ENCODE peak calls at places on chromosomes 2 and 18, in six cellular contexts. One of them, this sample, is unnamed.

GRCh38 chr2:40797115-40797514 is 345.2 kb upstream of the SLC8A1 start:
- DNase-seq in stimulated activated CD8-positive, alpha-beta memory T cell treated with anti-CD3 and anti-CD28 coated beads, Interleukin-15, amount 100 ng/mL, for 24 hours: no peak
- DNase-seq in immature natural killer cell: no peak
- DNase-seq in A172: peak
- DNase-seq in islet precursor cell: no peak
- DNase-seq in NCI-H1417: no peak
- DNase-seq in this sample: no peak

GRCh38 chr2:236026839-236027238 is 141.3 kb downstream of the GBX2 start:
- DNase-seq in stimulated activated CD8-positive, alpha-beta memory T cell treated with anti-CD3 and anti-CD28 coated beads, Interleukin-15, amount 100 ng/mL, for 24 hours: no peak
- DNase-seq in immature natural killer cell: no peak
- DNase-seq in A172: no peak
- DNase-seq in islet precursor cell: no peak
- DNase-seq in NCI-H1417: no peak
- DNase-seq in this sample: no peak

GRCh38 chr2:188324067-188324466 is 32.4 kb downstream of the GULP1 start:
- DNase-seq in stimulated activated CD8-positive, alpha-beta memory T cell treated with anti-CD3 and anti-CD28 coated beads, Interleukin-15, amount 100 ng/mL, for 24 hours: no peak
- DNase-seq in immature natural killer cell: no peak
- DNase-seq in A172: no peak
- DNase-seq in islet precursor cell: no peak
- DNase-seq in NCI-H1417: peak
- DNase-seq in this sample: no peak

GRCh38 chr2:71004356-71004755 is 9.7 kb upstream of the TEX261 start:
- DNase-seq in stimulated activated CD8-positive, alpha-beta memory T cell treated with anti-CD3 and anti-CD28 coated beads, Interleukin-15, amount 100 ng/mL, for 24 hours: no peak
- DNase-seq in immature natural killer cell: no peak
- DNase-seq in A172: no peak
- DNase-seq in islet precursor cell: no peak
- DNase-seq in NCI-H1417: no peak
- DNase-seq in this sample: no peak

GRCh38 chr2:130336877-130337734 is 5.6 kb upstream of the IMP4 start:
- DNase-seq in stimulated activated CD8-positive, alpha-beta memory T cell treated with anti-CD3 and anti-CD28 coated beads, Interleukin-15, amount 100 ng/mL, for 24 hours: peak
- DNase-seq in immature natural killer cell: no peak
- DNase-seq in A172: peak
- DNase-seq in islet precursor cell: peak
- DNase-seq in NCI-H1417: peak
- DNase-seq in this sample: peak

GRCh38 chr2:182360012-182360662 is 66.7 kb downstream of the PDE1A start:
- DNase-seq in stimulated activated CD8-positive, alpha-beta memory T cell treated with anti-CD3 and anti-CD28 coated beads, Interleukin-15, amount 100 ng/mL, for 24 hours: no peak
- DNase-seq in immature natural killer cell: no peak
- DNase-seq in A172: no peak
- DNase-seq in islet precursor cell: no peak
- DNase-seq in NCI-H1417: no peak
- DNase-seq in this sample: no peak

GRCh38 chr18:48575301-48575657 is 36.4 kb downstream of the CTIF start:
- DNase-seq in stimulated activated CD8-positive, alpha-beta memory T cell treated with anti-CD3 and anti-CD28 coated beads, Interleukin-15, amount 100 ng/mL, for 24 hours: no peak
- DNase-seq in immature natural killer cell: no peak
- DNase-seq in A172: no peak
- DNase-seq in islet precursor cell: no peak
- DNase-seq in NCI-H1417: peak
- DNase-seq in this sample: no peak

GRCh38 chr2:212709287-212709686 is 170.7 kb upstream of the ERBB4 start:
- DNase-seq in stimulated activated CD8-positive, alpha-beta memory T cell treated with anti-CD3 and anti-CD28 coated beads, Interleukin-15, amount 100 ng/mL, for 24 hours: no peak
- DNase-seq in immature natural killer cell: no peak
- DNase-seq in A172: no peak
- DNase-seq in islet precursor cell: no peak
- DNase-seq in NCI-H1417: no peak
- DNase-seq in this sample: no peak

GRCh38 chr2:25685741-25686140 is 12.4 kb upstream of the DTNB start:
- DNase-seq in stimulated activated CD8-positive, alpha-beta memory T cell treated with anti-CD3 and anti-CD28 coated beads, Interleukin-15, amount 100 ng/mL, for 24 hours: no peak
- DNase-seq in immature natural killer cell: no peak
- DNase-seq in A172: no peak
- DNase-seq in islet precursor cell: no peak
- DNase-seq in NCI-H1417: peak
- DNase-seq in this sample: no peak

GRCh38 chr2:18312818-18313217 is 247.6 kb downstream of the RDH14 start:
- DNase-seq in stimulated activated CD8-positive, alpha-beta memory T cell treated with anti-CD3 and anti-CD28 coated beads, Interleukin-15, amount 100 ng/mL, for 24 hours: no peak
- DNase-seq in immature natural killer cell: no peak
- DNase-seq in A172: no peak
- DNase-seq in islet precursor cell: no peak
- DNase-seq in NCI-H1417: no peak
- DNase-seq in this sample: no peak

GRCh38 chr18:53070706-53071105 is 730.7 kb downstream of the DCC start:
- DNase-seq in stimulated activated CD8-positive, alpha-beta memory T cell treated with anti-CD3 and anti-CD28 coated beads, Interleukin-15, amount 100 ng/mL, for 24 hours: no peak
- DNase-seq in immature natural killer cell: no peak
- DNase-seq in A172: no peak
- DNase-seq in islet precursor cell: no peak
- DNase-seq in NCI-H1417: peak
- DNase-seq in this sample: peak

GRCh38 chr2:55896633-55897032 is 26.9 kb downstream of the EFEMP1 start:
- DNase-seq in stimulated activated CD8-positive, alpha-beta memory T cell treated with anti-CD3 and anti-CD28 coated beads, Interleukin-15, amount 100 ng/mL, for 24 hours: no peak
- DNase-seq in immature natural killer cell: no peak
- DNase-seq in A172: no peak
- DNase-seq in islet precursor cell: no peak
- DNase-seq in NCI-H1417: no peak
- DNase-seq in this sample: no peak

GRCh38 chr2:170005702-170006101 is 172.2 kb upstream of the MYO3B start:
- DNase-seq in stimulated activated CD8-positive, alpha-beta memory T cell treated with anti-CD3 and anti-CD28 coated beads, Interleukin-15, amount 100 ng/mL, for 24 hours: no peak
- DNase-seq in immature natural killer cell: no peak
- DNase-seq in A172: no peak
- DNase-seq in islet precursor cell: no peak
- DNase-seq in NCI-H1417: no peak
- DNase-seq in this sample: no peak

GRCh38 chr2:191041418-191042161 is 27.6 kb upstream of the STAT1 start:
- DNase-seq in stimulated activated CD8-positive, alpha-beta memory T cell treated with anti-CD3 and anti-CD28 coated beads, Interleukin-15, amount 100 ng/mL, for 24 hours: no peak
- DNase-seq in immature natural killer cell: no peak
- DNase-seq in A172: peak
- DNase-seq in islet precursor cell: peak
- DNase-seq in NCI-H1417: no peak
- DNase-seq in this sample: no peak

GRCh38 chr18:43129946-43130523 is 14.6 kb upstream of the RIT2 start:
- DNase-seq in stimulated activated CD8-positive, alpha-beta memory T cell treated with anti-CD3 and anti-CD28 coated beads, Interleukin-15, amount 100 ng/mL, for 24 hours: no peak
- DNase-seq in immature natural killer cell: no peak
- DNase-seq in A172: peak
- DNase-seq in islet precursor cell: no peak
- DNase-seq in NCI-H1417: peak
- DNase-seq in this sample: peak

GRCh38 chr18:21177742-21178305 is 64.2 kb upstream of the GREB1L start:
- DNase-seq in stimulated activated CD8-positive, alpha-beta memory T cell treated with anti-CD3 and anti-CD28 coated beads, Interleukin-15, amount 100 ng/mL, for 24 hours: no peak
- DNase-seq in immature natural killer cell: no peak
- DNase-seq in A172: no peak
- DNase-seq in islet precursor cell: no peak
- DNase-seq in NCI-H1417: no peak
- DNase-seq in this sample: no peak

GRCh38 chr2:212136216-212136795 is 402.3 kb downstream of the ERBB4 start:
- DNase-seq in stimulated activated CD8-positive, alpha-beta memory T cell treated with anti-CD3 and anti-CD28 coated beads, Interleukin-15, amount 100 ng/mL, for 24 hours: no peak
- DNase-seq in immature natural killer cell: no peak
- DNase-seq in A172: no peak
- DNase-seq in islet precursor cell: no peak
- DNase-seq in NCI-H1417: no peak
- DNase-seq in this sample: no peak

GRCh38 chr2:200944467-200945394 is 18.7 kb downstream of the ORC2 start:
- DNase-seq in stimulated activated CD8-positive, alpha-beta memory T cell treated with anti-CD3 and anti-CD28 coated beads, Interleukin-15, amount 100 ng/mL, for 24 hours: peak
- DNase-seq in immature natural killer cell: no peak
- DNase-seq in A172: peak
- DNase-seq in islet precursor cell: no peak
- DNase-seq in NCI-H1417: no peak
- DNase-seq in this sample: no peak